ENCODE peak calls at places on chromosomes 3 and 15, in eight cellular contexts. S, E, Z, K, J, A, P and T are unnamed samples.

GRCh38 chr15:100918690-100919480 is at the start of gene LRRK1:
- DNase-seq in Z (peak), S (no peak), P (peak), E (no peak), A (peak), J (peak), K (peak), T (no peak)

GRCh38 chr3:63847718-63848450 is 15.7 kb downstream of the THOC7 start:
- DNase-seq in A (no peak), K (peak), S (no peak), P (peak), J (no peak), E (no peak), Z (no peak), T (no peak)

GRCh38 chr3:12870942-12871341 is 29.6 kb upstream of the RPL32 start:
- DNase-seq in P (no peak), S (no peak), K (no peak), E (no peak), A (no peak), Z (peak), J (no peak), T (no peak)

GRCh38 chr15:79394231-79394630 is 37.9 kb upstream of the MINAR1 start:
- DNase-seq in Z (no peak), E (peak), K (no peak), P (no peak), A (no peak), J (no peak), S (peak), T (no peak)

GRCh38 chr15:52206446-52206845 is 15.3 kb upstream of the GNB5 start:
- DNase-seq in P (no peak), A (no peak), S (no peak), K (no peak), Z (no peak), E (no peak), J (no peak), T (peak)

GRCh38 chr3:128448491-128448890 is 18.2 kb downstream of the DNAJB8 start:
- DNase-seq in P (no peak), E (no peak), Z (no peak), K (no peak), A (no peak), J (no peak), S (no peak), T (no peak)

GRCh38 chr3:64489361-64490044 is 198.3 kb downstream of the ADAMTS9 start:
- DNase-seq in E (no peak), A (peak), P (no peak), J (peak), K (no peak), Z (no peak), S (peak), T (no peak)

GRCh38 chr3:186705882-186706780 is 11.0 kb upstream of the KNG1 start:
- DNase-seq in A (no peak), S (no peak), Z (no peak), J (no peak), P (no peak), K (no peak), E (peak), T (no peak)

GRCh38 chr15:23877502-23878412 is 190.7 kb upstream of the NDN start:
- DNase-seq in J (peak), Z (peak), E (no peak), A (peak), S (peak), P (peak), K (no peak), T (peak)

GRCh38 chr3:36579746-36580145 is 184.6 kb downstream of the DCLK3 start:
- DNase-seq in S (no peak), J (no peak), K (no peak), E (no peak), Z (no peak), P (no peak), A (no peak), T (no peak)

GRCh38 chr3:105806361-105806760 is 62.5 kb downstream of the CBLB start:
- DNase-seq in A (no peak), Z (no peak), P (peak), E (no peak), S (peak), K (peak), J (peak), T (no peak)

GRCh38 chr15:90479656-90480055 is 50.1 kb upstream of the CRTC3 start:
- DNase-seq in E (no peak), A (no peak), K (peak), Z (no peak), S (no peak), J (no peak), P (peak), T (no peak)

GRCh38 chr3:170331143-170331542 is 26.4 kb upstream of the SKIL start:
- DNase-seq in K (peak), P (peak), A (no peak), J (no peak), S (no peak), E (no peak), Z (no peak), T (no peak)

GRCh38 chr3:120338517-120338916 is 10.6 kb downstream of the LRRC58 start:
- DNase-seq in S (no peak), E (no peak), P (no peak), Z (no peak), K (no peak), J (no peak), A (no peak), T (no peak)

GRCh38 chr15:71752604-71753289 is 57.6 kb upstream of the NR2E3 start:
- DNase-seq in A (peak), K (no peak), J (no peak), P (peak), E (no peak), Z (no peak), S (peak), T (peak)

GRCh38 chr15:33086500-33087141 is 107.9 kb downstream of the FMN1 start:
- DNase-seq in A (no peak), J (peak), P (peak), E (no peak), S (no peak), Z (no peak), K (peak), T (peak)

GRCh38 chr3:187208159-187208558 is 10.9 kb downstream of the RTP1 start:
- DNase-seq in E (no peak), P (peak), S (no peak), Z (no peak), J (no peak), A (no peak), K (peak), T (no peak)

GRCh38 chr3:43105224-43105596 is 669 bp downstream of the POMGNT2 start:
- DNase-seq in K (no peak), S (no peak), A (no peak), E (no peak), J (no peak), Z (no peak), P (no peak), T (no peak)

GRCh38 chr3:30752961-30753360 is 141.5 kb downstream of the GADL1 start:
- DNase-seq in A (no peak), P (peak), S (peak), J (no peak), Z (no peak), E (no peak), K (peak), T (no peak)

GRCh38 chr3:147962408-147963164 is 553.4 kb downstream of the ZIC1 start:
- DNase-seq in P (no peak), J (no peak), Z (no peak), A (no peak), S (no peak), K (no peak), E (no peak), T (no peak)

GRCh38 chr3:184380627-184381260 is 890 bp downstream of the CHRD start:
- DNase-seq in J (no peak), P (no peak), A (no peak), K (no peak), E (no peak), S (no peak), Z (no peak), T (no peak)

GRCh38 chr15:71272932-71273331 is 157.7 kb downstream of the THSD4 start:
- DNase-seq in Z (no peak), S (no peak), K (no peak), J (no peak), A (no peak), E (no peak), P (no peak), T (no peak)

GRCh38 chr15:94910166-94910565 is 678.8 kb downstream of the MCTP2 start:
- DNase-seq in J (no peak), K (no peak), P (no peak), E (no peak), A (no peak), S (no peak), Z (no peak), T (no peak)

GRCh38 chr15:67574981-67575632 is 32.6 kb downstream of the MAP2K5 start:
- DNase-seq in K (no peak), A (peak), P (no peak), E (no peak), J (no peak), S (no peak), Z (no peak), T (no peak)

GRCh38 chr15:66184936-66185790 is 68.4 kb downstream of the MEGF11 start:
- DNase-seq in E (no peak), A (no peak), S (no peak), P (no peak), J (no peak), K (no peak), Z (no peak), T (no peak)

GRCh38 chr3:120203016-120203415 is 82.0 kb downstream of the GPR156 start:
- DNase-seq in A (no peak), E (no peak), Z (no peak), K (no peak), J (no peak), P (peak), S (peak), T (peak)

GRCh38 chr3:39519554-39519953 is 52.1 kb downstream of the MOBP start:
- DNase-seq in J (no peak), Z (no peak), P (no peak), A (no peak), S (no peak), E (no peak), K (no peak), T (no peak)

GRCh38 chr3:106010829-106011228 is 142.0 kb upstream of the CBLB start:
- DNase-seq in A (no peak), P (no peak), Z (no peak), J (no peak), K (no peak), E (no peak), S (no peak), T (no peak)

GRCh38 chr3:11832964-11833621 is 13.6 kb downstream of the TAMM41 start:
- DNase-seq in P (no peak), Z (no peak), A (no peak), S (no peak), J (no peak), K (no peak), E (no peak), T (no peak)

GRCh38 chr15:46518381-46518780 is 883.6 kb downstream of the SQOR start:
- DNase-seq in Z (no peak), E (no peak), P (no peak), K (no peak), J (no peak), S (no peak), A (no peak), T (no peak)

GRCh38 chr3:48129921-48130320 is 58.3 kb downstream of the CDC25A start:
- DNase-seq in P (no peak), Z (no peak), J (no peak), E (no peak), K (no peak), A (no peak), S (no peak), T (no peak)

GRCh38 chr3:143737065-143737464 is 111.2 kb downstream of the SLC9A9 start:
- DNase-seq in A (no peak), K (no peak), Z (no peak), P (peak), J (no peak), E (no peak), S (no peak), T (no peak)

GRCh38 chr3:129313983-129314756 is 35.5 kb downstream of the HMCES start:
- DNase-seq in E (no peak), P (peak), S (peak), J (no peak), Z (peak), A (peak), K (no peak), T (no peak)

GRCh38 chr3:45084820-45085816 is 59.0 kb downstream of the CLEC3B start:
- DNase-seq in E (no peak), A (no peak), S (no peak), P (peak), J (no peak), Z (no peak), K (peak), T (no peak)
- TF ChIP-seq CTCF in E (no peak), A (no peak), S (no peak), P (no peak), J (peak), Z (no peak), K (no peak), T (no peak)

GRCh38 chr3:17313746-17314145 is 428.7 kb downstream of the TBC1D5 start:
- DNase-seq in S (no peak), E (no peak), A (no peak), P (no peak), Z (no peak), J (no peak), K (no peak), T (no peak)

GRCh38 chr3:17310983-17311382 is 426.2 kb downstream of the PLCL2 start:
- DNase-seq in S (no peak), K (no peak), J (no peak), P (no peak), E (no peak), Z (no peak), A (no peak), T (no peak)

GRCh38 chr3:17315905-17316304 is 426.5 kb downstream of the TBC1D5 start:
- DNase-seq in A (no peak), Z (no peak), S (no peak), J (no peak), K (no peak), P (no peak), E (no peak), T (no peak)

DNA sequence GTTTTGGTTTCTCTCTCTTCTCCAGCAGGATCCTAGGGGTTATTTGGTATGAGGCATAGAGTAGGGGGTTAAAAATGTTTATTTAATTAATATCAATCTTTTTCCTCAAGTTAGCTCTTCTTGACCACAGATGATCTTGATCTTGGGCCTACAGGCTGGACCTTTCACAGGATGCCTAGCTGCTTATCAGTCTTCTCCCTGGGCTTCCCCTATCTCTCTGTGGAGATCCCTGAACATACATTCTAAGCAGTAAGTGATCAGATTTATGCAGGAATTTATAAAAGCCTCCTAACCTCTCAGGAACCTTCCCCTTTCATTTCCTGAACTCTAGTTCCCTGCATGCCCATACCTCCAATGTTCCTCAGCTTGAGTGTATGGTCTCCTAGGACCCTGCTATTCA is 428.3 kb downstream of the TBC1D5 start:
- DNase-seq in E (no peak), P (no peak), A (no peak), S (no peak), Z (no peak), J (no peak), K (no peak), T (no peak)
- TF ChIP-seq CTCF in E (no peak), P (no peak), A (no peak), S (no peak), Z (no peak), J (no peak), K (no peak), T (no peak)

GRCh38 chr15:86044981-86045380 is 34.7 kb upstream of the AGBL1 start:
- DNase-seq in A (no peak), K (no peak), P (no peak), Z (no peak), E (no peak), S (no peak), J (no peak), T (no peak)
- TF ChIP-seq CTCF in A (no peak), K (no peak), P (no peak), Z (no peak), E (no peak), S (no peak), J (no peak), T (no peak)

GRCh38 chr15:29935296-29936020 is 113.2 kb upstream of the TJP1 start:
- DNase-seq in K (peak), Z (no peak), P (peak), S (no peak), A (peak), E (no peak), J (no peak), T (no peak)
- TF ChIP-seq CTCF in K (peak), Z (peak), P (peak), S (no peak), A (no peak), E (peak), J (no peak), T (peak)

GRCh38 chr3:182683335-182684257 is 109.7 kb upstream of the ATP11B start:
- DNase-seq in A (peak), Z (peak), S (peak), P (peak), E (no peak), K (peak), J (peak), T (peak)
- TF ChIP-seq CTCF in A (peak), Z (peak), S (peak), P (peak), E (peak), K (peak), J (peak), T (peak)

DNA sequence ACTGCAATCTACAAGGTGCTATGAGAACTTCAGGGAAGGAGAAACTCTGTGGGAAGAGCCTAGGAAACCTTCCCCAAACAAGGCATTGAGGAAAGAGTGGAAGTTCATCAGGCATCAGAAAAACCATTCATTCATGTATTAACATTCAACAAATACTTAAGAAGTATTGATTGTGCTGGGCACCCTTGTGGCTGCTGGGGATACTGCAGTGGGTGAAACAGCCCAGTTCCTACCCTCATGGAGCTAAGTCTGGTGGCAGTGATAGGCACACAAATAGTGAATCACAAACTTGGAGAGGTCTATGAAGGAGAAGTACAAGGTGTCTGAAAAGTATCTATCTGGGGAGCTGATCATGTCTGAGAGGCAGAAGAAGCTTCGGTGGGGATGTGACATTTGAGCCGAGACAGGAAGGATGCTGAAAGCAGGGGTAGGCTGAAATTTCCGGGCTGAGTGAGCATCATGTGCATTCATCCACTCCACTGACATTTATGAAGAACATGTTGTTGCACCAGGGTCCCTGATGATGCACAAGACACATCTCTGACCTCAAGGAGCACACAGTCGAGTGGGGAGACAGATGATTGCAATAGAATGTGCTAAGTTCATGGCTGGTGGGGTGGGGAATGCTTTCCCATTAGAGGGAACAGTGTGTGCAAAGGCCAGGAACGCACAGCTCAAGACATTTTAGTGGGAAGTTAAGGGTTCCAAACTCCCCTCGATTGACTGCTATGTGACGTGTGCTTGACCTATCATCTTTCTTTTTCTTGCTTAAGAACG is 309.0 kb upstream of the ICE2 start:
- DNase-seq in A (peak), K (no peak), S (no peak), P (peak), Z (no peak), J (no peak), E (no peak), T (no peak)
- TF ChIP-seq CTCF in A (peak), K (no peak), S (peak), P (peak), Z (peak), J (no peak), E (peak), T (peak)

DNA sequence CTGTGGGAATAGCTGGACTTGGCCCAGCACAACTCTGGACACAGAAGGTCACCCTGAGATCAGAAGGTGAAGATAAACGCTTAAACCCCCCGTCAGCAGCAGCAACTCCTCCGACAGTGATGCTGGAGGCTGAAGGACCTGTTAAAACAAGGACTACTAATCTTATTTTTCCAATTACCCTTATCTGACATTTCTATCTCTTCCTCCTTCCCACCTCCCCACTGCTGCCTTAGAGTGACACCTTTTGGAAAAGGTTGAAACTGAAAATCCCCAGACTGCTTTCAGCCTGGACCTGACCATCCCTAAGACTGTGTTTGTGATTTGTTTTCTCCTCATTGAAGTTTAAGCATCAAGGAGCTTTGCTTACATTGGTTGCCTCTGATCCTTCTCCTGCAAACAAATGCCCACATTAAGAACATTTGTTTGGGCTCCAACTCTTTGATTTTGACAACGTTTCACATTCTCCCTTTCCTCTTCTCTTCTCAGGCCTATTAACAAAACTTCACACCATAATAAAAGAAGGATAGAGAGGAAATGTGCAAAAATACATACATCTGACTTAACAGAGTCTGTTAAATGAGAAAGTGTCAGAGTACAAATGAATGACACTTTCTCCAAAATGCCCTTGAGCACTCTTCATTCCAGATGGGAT is 410.6 kb upstream of the WNT5A start:
- DNase-seq in S (no peak), J (no peak), K (peak), Z (no peak), P (peak), A (no peak), E (peak), T (peak)
- TF ChIP-seq CTCF in S (no peak), J (no peak), K (peak), Z (no peak), P (peak), A (no peak), E (peak), T (peak)